ENCODE peak calls at places on chromosomes 13 and 19, in five cellular contexts. One of them, this sample, is unnamed.

GRCh38 chr13:32426191-32426980 is 1.5 kb downstream of the N4BP2L1 start:
- DNase-seq in GM23338: no peak
- DNase-seq in IMR-90: no peak
- DNase-seq in uterus: no peak
- DNase-seq in fibroblast of mammary gland: no peak
- DNase-seq in this sample: no peak

GRCh38 chr13:30196025-30196424 is 111.3 kb downstream of the KATNAL1 start:
- DNase-seq in uterus: no peak
- DNase-seq in GM23338: peak; percentile 68
- DNase-seq in fibroblast of mammary gland: peak; percentile 48
- DNase-seq in IMR-90: peak; percentile 41
- DNase-seq in this sample: peak; percentile 87

GRCh38 chr19:37654525-37654832 is 786 bp downstream of the ZFP30 start:
- DNase-seq in IMR-90: peak; percentile 26
- DNase-seq in uterus: no peak
- DNase-seq in fibroblast of mammary gland: peak; percentile 39
- DNase-seq in GM23338: peak; percentile 58
- DNase-seq in this sample: peak; percentile 36

GRCh38 chr19:35340431-35340830 is 7.3 kb upstream of the FFAR1 start:
- DNase-seq in uterus: no peak
- DNase-seq in IMR-90: no peak
- DNase-seq in GM23338: no peak
- DNase-seq in fibroblast of mammary gland: no peak
- DNase-seq in this sample: no peak

GRCh38 chr13:99470027-99470426 is 31.2 kb upstream of the TM9SF2 start:
- DNase-seq in fibroblast of mammary gland: no peak
- DNase-seq in GM23338: no peak
- DNase-seq in IMR-90: no peak
- DNase-seq in uterus: no peak
- DNase-seq in this sample: no peak

GRCh38 chr19:14542721-14543328 is 13.4 kb downstream of the TECR start:
- DNase-seq in GM23338: no peak
- DNase-seq in uterus: no peak
- DNase-seq in fibroblast of mammary gland: peak; percentile 65
- DNase-seq in IMR-90: no peak
- DNase-seq in this sample: no peak

GRCh38 chr13:92717857-92718256 is 508.8 kb upstream of the GPC6 start:
- DNase-seq in GM23338: no peak
- DNase-seq in IMR-90: no peak
- DNase-seq in uterus: no peak
- DNase-seq in fibroblast of mammary gland: no peak
- DNase-seq in this sample: no peak

GRCh38 chr13:98905199-98905598 is 72.7 kb downstream of the DOCK9 start:
- DNase-seq in uterus: no peak
- DNase-seq in IMR-90: no peak
- DNase-seq in GM23338: no peak
- DNase-seq in fibroblast of mammary gland: no peak
- DNase-seq in this sample: no peak

GRCh38 chr19:38004505-38005223 is 97.7 kb downstream of the SIPA1L3 start:
- DNase-seq in fibroblast of mammary gland: peak; percentile 97
- DNase-seq in GM23338: peak; percentile 94
- DNase-seq in uterus: peak; percentile 89
- DNase-seq in IMR-90: peak; percentile 98
- DNase-seq in this sample: peak; percentile 97

GRCh38 chr13:32881792-32882175 is 134.4 kb upstream of the KL start:
- DNase-seq in IMR-90: no peak
- DNase-seq in fibroblast of mammary gland: no peak
- DNase-seq in GM23338: no peak
- DNase-seq in uterus: no peak
- DNase-seq in this sample: no peak

GRCh38 chr19:55391191-55391670 is 5.5 kb downstream of the RPL28 start:
- DNase-seq in IMR-90: no peak
- DNase-seq in fibroblast of mammary gland: peak; percentile 40
- DNase-seq in uterus: no peak
- DNase-seq in GM23338: no peak
- DNase-seq in this sample: no peak

GRCh38 chr13:90808838-90809237 is 538.6 kb upstream of the MIR17HG start:
- DNase-seq in fibroblast of mammary gland: no peak
- DNase-seq in uterus: no peak
- DNase-seq in GM23338: no peak
- DNase-seq in IMR-90: no peak
- DNase-seq in this sample: no peak

GRCh38 chr19:33715462-33715861 is 81.2 kb upstream of the KCTD15 start:
- DNase-seq in fibroblast of mammary gland: no peak
- DNase-seq in GM23338: no peak
- DNase-seq in uterus: no peak
- DNase-seq in IMR-90: no peak
- DNase-seq in this sample: no peak

GRCh38 chr13:41216160-41216559 is 21.8 kb upstream of the KBTBD7 start:
- DNase-seq in fibroblast of mammary gland: peak; percentile 27
- DNase-seq in GM23338: no peak
- DNase-seq in uterus: no peak
- DNase-seq in IMR-90: peak; percentile 82
- DNase-seq in this sample: peak; percentile 58

GRCh38 chr19:16575282-16575681 is 3.1 kb upstream of the SLC35E1 start:
- DNase-seq in IMR-90: no peak
- DNase-seq in uterus: no peak
- DNase-seq in GM23338: no peak
- DNase-seq in fibroblast of mammary gland: no peak
- DNase-seq in this sample: no peak

GRCh38 chr13:50732712-50733111 is 110.8 kb downstream of the DLEU7 start:
- DNase-seq in GM23338: no peak
- DNase-seq in fibroblast of mammary gland: peak; percentile 63
- DNase-seq in IMR-90: peak; percentile 19
- DNase-seq in uterus: no peak
- DNase-seq in this sample: peak; percentile 40

GRCh38 chr13:26926371-26926770 is 165.8 kb upstream of the GPR12 start:
- DNase-seq in uterus: no peak
- DNase-seq in GM23338: no peak
- DNase-seq in fibroblast of mammary gland: no peak
- DNase-seq in IMR-90: no peak
- DNase-seq in this sample: no peak

GRCh38 chr13:50459046-50459445 is 384.4 kb downstream of the DLEU7 start:
- DNase-seq in IMR-90: no peak
- DNase-seq in GM23338: no peak
- DNase-seq in fibroblast of mammary gland: no peak
- DNase-seq in uterus: no peak
- DNase-seq in this sample: no peak

GRCh38 chr19:35084078-35084762 is 31.4 kb upstream of the FXYD3 start:
- DNase-seq in uterus: no peak
- DNase-seq in GM23338: no peak
- DNase-seq in fibroblast of mammary gland: no peak
- DNase-seq in IMR-90: no peak
- DNase-seq in this sample: no peak

GRCh38 chr19:50817941-50818858 is 5.4 kb downstream of the KLK1 start:
- DNase-seq in uterus: no peak
- DNase-seq in GM23338: peak; percentile 96
- DNase-seq in IMR-90: no peak
- DNase-seq in fibroblast of mammary gland: peak; percentile 10
- DNase-seq in this sample: no peak

GRCh38 chr13:34555988-34556387 is 386.1 kb upstream of the NBEA start:
- DNase-seq in GM23338: no peak
- DNase-seq in IMR-90: no peak
- DNase-seq in uterus: no peak
- DNase-seq in fibroblast of mammary gland: no peak
- DNase-seq in this sample: no peak

GRCh38 chr13:46207828-46208227 is 3.9 kb upstream of the LRRC63 start:
- DNase-seq in IMR-90: no peak
- DNase-seq in uterus: no peak
- DNase-seq in GM23338: peak; percentile 27
- DNase-seq in fibroblast of mammary gland: no peak
- DNase-seq in this sample: no peak

GRCh38 chr19:11382898-11383705 is 1.0 kb downstream of the EPOR start:
- DNase-seq in fibroblast of mammary gland: no peak
- DNase-seq in IMR-90: no peak
- DNase-seq in uterus: no peak
- DNase-seq in GM23338: peak; percentile 85
- DNase-seq in this sample: no peak

GRCh38 chr13:39496487-39496998 is 106.5 kb downstream of the LHFPL6 start:
- DNase-seq in fibroblast of mammary gland: no peak
- DNase-seq in uterus: no peak
- DNase-seq in IMR-90: no peak
- DNase-seq in GM23338: no peak
- DNase-seq in this sample: no peak

GRCh38 chr19:46049597-46049996 is 8.8 kb upstream of the IGFL4 start:
- DNase-seq in GM23338: peak; percentile 89
- DNase-seq in fibroblast of mammary gland: no peak
- DNase-seq in uterus: no peak
- DNase-seq in IMR-90: no peak
- DNase-seq in this sample: no peak

GRCh38 chr19:3605770-3606169 is 905 bp downstream of the TBXA2R start:
- DNase-seq in GM23338: no peak
- DNase-seq in uterus: no peak
- DNase-seq in IMR-90: no peak
- DNase-seq in fibroblast of mammary gland: no peak
- DNase-seq in this sample: no peak
- TF ChIP-seq CTCF in GM23338: no peak
- TF ChIP-seq CTCF in uterus: no peak
- TF ChIP-seq CTCF in IMR-90: no peak
- TF ChIP-seq CTCF in fibroblast of mammary gland: no peak
- TF ChIP-seq CTCF in this sample: no peak

GRCh38 chr13:49262634-49263033 is 14.9 kb downstream of the CDADC1 start:
- DNase-seq in GM23338: no peak
- DNase-seq in IMR-90: no peak
- DNase-seq in uterus: no peak
- DNase-seq in fibroblast of mammary gland: no peak
- DNase-seq in this sample: no peak
- H3K4me3 ChIP-seq in GM23338: no peak overlapping the region
- H3K4me3 ChIP-seq in IMR-90: no peak overlapping the region
- H3K4me3 ChIP-seq in uterus: no peak overlapping the region
- H3K4me3 ChIP-seq in fibroblast of mammary gland: no peak overlapping the region
- H3K4me3 ChIP-seq in this sample: no peak overlapping the region

GRCh38 chr13:22735381-22735995 is 445.3 kb upstream of the SGCG start:
- DNase-seq in GM23338: peak; percentile 59
- DNase-seq in fibroblast of mammary gland: no peak
- DNase-seq in uterus: no peak
- DNase-seq in IMR-90: no peak
- DNase-seq in this sample: no peak
- TF ChIP-seq CTCF in GM23338: peak; percentile 51
- TF ChIP-seq CTCF in fibroblast of mammary gland: no peak
- TF ChIP-seq CTCF in uterus: no peak
- TF ChIP-seq CTCF in IMR-90: no peak
- TF ChIP-seq CTCF in this sample: no peak

GRCh38 chr13:63393112-63393511 is 1977.5 kb upstream of the PCDH20 start:
- DNase-seq in GM23338: peak; percentile 3
- DNase-seq in IMR-90: peak; percentile 3
- DNase-seq in fibroblast of mammary gland: no peak
- DNase-seq in uterus: no peak
- DNase-seq in this sample: no peak
- H3K4me3 ChIP-seq in GM23338: no peak overlapping the region
- H3K4me3 ChIP-seq in IMR-90: no peak overlapping the region
- H3K4me3 ChIP-seq in fibroblast of mammary gland: no peak overlapping the region
- H3K4me3 ChIP-seq in uterus: no peak overlapping the region
- H3K4me3 ChIP-seq in this sample: no peak overlapping the region

DNA sequence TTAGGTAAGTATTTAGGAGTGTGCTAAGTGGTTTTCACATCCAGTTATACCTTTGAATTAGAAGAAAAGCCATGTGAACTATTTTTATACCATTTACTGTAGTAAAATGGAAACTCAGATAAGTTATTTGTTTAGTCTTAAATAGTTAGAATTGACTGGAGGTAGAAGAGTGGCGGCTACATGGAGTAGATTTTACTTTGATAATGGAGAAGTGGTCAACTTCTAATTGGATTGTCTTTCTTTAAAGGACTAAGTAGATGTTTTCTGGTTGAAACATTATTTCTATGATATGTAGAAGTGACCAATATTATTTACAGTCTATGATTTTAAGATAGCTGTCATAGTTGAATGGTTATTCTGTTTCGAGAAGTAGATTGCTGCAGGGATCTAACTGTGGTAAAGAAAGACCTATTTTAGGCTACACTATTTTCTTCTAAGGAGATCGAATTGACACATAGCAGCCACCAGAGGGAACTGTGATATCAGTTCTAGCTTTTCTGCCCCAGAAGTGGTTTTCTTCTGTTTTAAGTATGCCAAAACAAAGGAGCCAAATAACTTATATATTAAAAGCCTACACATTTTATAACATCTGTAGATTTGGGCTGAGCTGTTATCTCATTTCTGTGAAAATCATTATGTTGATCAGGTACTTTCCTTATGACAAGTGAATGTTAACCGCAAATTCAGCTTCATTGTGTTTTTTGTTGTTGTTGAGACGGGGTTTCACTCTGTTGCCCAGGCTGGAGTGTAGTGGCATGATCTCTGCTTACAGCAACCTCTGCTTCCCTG is 26.1 kb downstream of the ZMYM2 start:
- DNase-seq in GM23338: peak; percentile 84
- DNase-seq in IMR-90: peak; percentile 72
- DNase-seq in uterus: no peak
- DNase-seq in fibroblast of mammary gland: peak; percentile 56
- DNase-seq in this sample: peak; percentile 59
- TF ChIP-seq CTCF in GM23338: peak; percentile 58
- TF ChIP-seq CTCF in IMR-90: peak; percentile 79
- TF ChIP-seq CTCF in uterus: peak; percentile 46
- TF ChIP-seq CTCF in fibroblast of mammary gland: peak; percentile 65
- TF ChIP-seq CTCF in this sample: peak; percentile 68

GRCh38 chr19:40191836-40192646 is 815 bp downstream of the MAP3K10 start:
- DNase-seq in uterus: no peak
- DNase-seq in fibroblast of mammary gland: peak; percentile 20
- DNase-seq in IMR-90: peak; percentile 19
- DNase-seq in GM23338: peak; percentile 85
- DNase-seq in this sample: peak; percentile 12
- H3K4me3 ChIP-seq in uterus: peak overlapping the region; percentile 74
- H3K4me3 ChIP-seq in fibroblast of mammary gland: peak overlapping the region; percentile 51
- H3K4me3 ChIP-seq in IMR-90: peak overlapping the region; percentile 96
- H3K4me3 ChIP-seq in GM23338: peak overlapping the region; percentile 99
- H3K4me3 ChIP-seq in this sample: peak overlapping the region; percentile 76

DNA sequence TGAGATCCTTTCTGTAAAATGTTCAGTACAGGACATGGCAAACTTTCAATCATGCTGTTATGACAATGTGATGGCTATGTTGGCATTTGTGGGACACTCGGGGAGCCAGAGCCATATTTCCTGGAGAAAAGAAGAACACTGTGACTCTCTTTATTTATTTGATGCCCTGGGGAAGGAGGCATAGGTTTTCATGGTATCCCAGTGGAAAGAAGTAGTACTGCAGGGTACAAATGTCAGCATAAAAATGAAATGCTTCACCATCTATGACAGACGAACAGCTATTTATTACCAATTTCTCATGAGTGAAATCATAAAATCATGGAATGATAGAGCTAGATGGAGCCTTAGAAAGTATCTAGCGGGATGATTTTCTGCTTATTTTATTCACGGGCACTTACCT is 217.1 kb downstream of the COL4A1 start:
- DNase-seq in fibroblast of mammary gland: no peak
- DNase-seq in uterus: no peak
- DNase-seq in IMR-90: no peak
- DNase-seq in GM23338: peak; percentile 27
- DNase-seq in this sample: no peak
- TF ChIP-seq CTCF in fibroblast of mammary gland: peak; percentile 52
- TF ChIP-seq CTCF in uterus: no peak
- TF ChIP-seq CTCF in IMR-90: peak; percentile 31
- TF ChIP-seq CTCF in GM23338: no peak
- TF ChIP-seq CTCF in this sample: peak; percentile 39